ENCODE peak calls at places on chromosomes 6 and 20, in four cellular contexts. Z is CD8-positive, alpha-beta memory T cell; N is neural progenitor cell; U is right atrium auricular region. X is an unnamed sample.

GRCh38 chr6:30154709-30155521 is 6.1 kb downstream of the TRIM10 start:
- DNase-seq in Z (no peak), N (no peak), U (no peak), X (peak; percentile 70)

GRCh38 chr6:148835920-148836441 is 89.2 kb downstream of the UST start:
- DNase-seq in Z (no peak), N (no peak), U (no peak), X (no peak)

GRCh38 chr20:40688129-40689099 is 622 bp downstream of the MAFB start:
- DNase-seq in Z (no peak), N (peak; percentile 36), U (no peak), X (no peak)

GRCh38 chr6:165774903-165775608 is 112.0 kb upstream of the PDE10A start:
- DNase-seq in Z (no peak), N (no peak), U (no peak), X (peak; percentile 90)

GRCh38 chr6:167738386-167738785 is 88.3 kb upstream of the AFDN start:
- DNase-seq in Z (no peak), N (no peak), U (no peak), X (no peak)

GRCh38 chr20:62768234-62768814 is 27.9 kb upstream of the MRGBP start:
- DNase-seq in Z (no peak), N (peak; percentile 60), U (no peak), X (no peak)

GRCh38 chr20:1184638-1185315 is at the start of gene TMEM74B:
- DNase-seq in Z (no peak), N (peak; percentile 50), U (no peak), X (no peak)

GRCh38 chr20:61765081-61765870 is 300.4 kb downstream of the TAF4 start:
- DNase-seq in Z (no peak), N (no peak), U (no peak), X (no peak)

GRCh38 chr20:31595654-31596411 is 9.3 kb upstream of the ID1 start:
- DNase-seq in Z (no peak), N (peak; percentile 37), U (peak; percentile 97), X (no peak)

GRCh38 chr20:44399446-44399845 is 43.9 kb downstream of the HNF4A start:
- DNase-seq in Z (no peak), N (no peak), U (no peak), X (no peak)

GRCh38 chr6:42423244-42423643 is 28.5 kb downstream of the TRERF1 start:
- DNase-seq in Z (peak; percentile 29), N (no peak), U (no peak), X (no peak)

GRCh38 chr20:41135187-41135887 is 2.0 kb upstream of the PLCG1 start:
- DNase-seq in Z (peak; percentile 66), N (peak; percentile 74), U (no peak), X (no peak)

GRCh38 chr20:45036044-45036755 is 64.7 kb downstream of the KCNS1 start:
- DNase-seq in Z (no peak), N (no peak), U (no peak), X (no peak)

GRCh38 chr20:4661191-4661590 is 60.5 kb upstream of the PRND start:
- DNase-seq in Z (peak; percentile 30), N (no peak), U (no peak), X (no peak)

GRCh38 chr6:156189195-156189594 is 588.0 kb upstream of the ARID1B start:
- DNase-seq in Z (no peak), N (no peak), U (no peak), X (no peak)

GRCh38 chr20:8853805-8854338 is 215.0 kb upstream of the PLCB4 start:
- DNase-seq in Z (no peak), N (peak; percentile 81), U (no peak), X (no peak)

GRCh38 chr6:72952808-72953630 is 272.3 kb downstream of the KHDC1L start:
- DNase-seq in Z (no peak), N (no peak), U (no peak), X (no peak)

GRCh38 chr20:61896058-61896961 is 169.4 kb downstream of the TAF4 start:
- DNase-seq in Z (no peak), N (peak; percentile 83), U (no peak), X (no peak)

GRCh38 chr6:121592261-121592935 is 157.0 kb downstream of the GJA1 start:
- DNase-seq in Z (no peak), N (no peak), U (no peak), X (no peak)

GRCh38 chr6:68468244-68468884 is 166.7 kb upstream of the ADGRB3 start:
- DNase-seq in Z (no peak), N (no peak), U (no peak), X (no peak)

GRCh38 chr6:95599691-95600090 is 22.4 kb downstream of the MANEA start:
- DNase-seq in Z (no peak), N (no peak), U (no peak), X (no peak)

GRCh38 chr20:689947-690346 is 14.3 kb upstream of the SCRT2 start:
- DNase-seq in Z (no peak), N (no peak), U (no peak), X (no peak)

GRCh38 chr6:118808794-118809668 is 84.9 kb upstream of the ASF1A start:
- DNase-seq in Z (peak; percentile 26), N (no peak), U (no peak), X (no peak)

GRCh38 chr6:7154341-7155139 is 46.8 kb downstream of the RREB1 start:
- DNase-seq in Z (peak; percentile 45), N (no peak), U (no peak), X (no peak)

GRCh38 chr6:35492664-35493284 is 4.1 kb downstream of the TEAD3 start:
- DNase-seq in Z (no peak), N (no peak), U (no peak), X (no peak)

GRCh38 chr6:20473518-20473917 is 60.7 kb upstream of the CDKAL1 start:
- DNase-seq in Z (no peak), N (no peak), U (no peak), X (no peak)

GRCh38 chr20:33948480-33948879 is 45.2 kb upstream of the RALY start:
- DNase-seq in Z (no peak), N (no peak), U (no peak), X (no peak)

GRCh38 chr20:556984-557383 is 13.4 kb upstream of the CSNK2A1 start:
- DNase-seq in Z (no peak), N (no peak), U (no peak), X (no peak)

GRCh38 chr20:13525225-13525940 is 113.3 kb downstream of the TASP1 start:
- DNase-seq in Z (no peak), N (peak; percentile 7), U (no peak), X (no peak)

GRCh38 chr6:127514396-127515227 is 4.5 kb downstream of the MTCL3 start:
- DNase-seq in Z (peak; percentile 32), N (peak; percentile 83), U (no peak), X (no peak)

DNA sequence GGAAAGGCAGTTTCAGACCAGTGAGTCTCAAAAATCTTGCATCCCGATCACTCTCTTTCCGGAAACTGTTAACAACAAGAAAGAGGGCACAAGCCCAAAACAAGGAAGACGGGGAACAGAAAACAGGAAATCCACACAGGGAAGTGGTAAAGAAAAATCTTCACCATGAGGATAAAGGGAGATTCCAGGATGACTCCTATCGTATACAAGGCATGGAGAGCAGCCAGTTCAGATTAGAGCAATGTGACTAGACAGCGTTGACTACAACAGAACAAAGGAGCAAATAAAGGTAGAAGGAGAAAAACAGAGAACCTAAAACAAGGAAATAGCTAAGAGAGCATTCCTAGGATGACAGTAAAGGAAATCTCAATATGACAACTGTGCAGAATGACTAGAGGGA is 26.5 kb downstream of the VNN1 start:
- DNase-seq in Z (no peak), N (no peak), U (no peak), X (no peak)
- H3K4me3 ChIP-seq in Z (no peak overlapping the region), N (no peak overlapping the region), U (no peak overlapping the region), X (no peak overlapping the region)

GRCh38 chr6:57072108-57072507 is 17.9 kb upstream of the ZNF451 start:
- DNase-seq in Z (no peak), N (no peak), U (no peak), X (no peak)
- H3K4me1 ChIP-seq in Z (no peaks in the 10 kb centered on the region), N (peaks cover 27% of the 10 kb centered on the region), U (no peaks in the 10 kb centered on the region), X (no peaks in the 10 kb centered on the region)

GRCh38 chr6:45105170-45105820 is 222.8 kb upstream of the RUNX2 start:
- DNase-seq in Z (no peak), N (no peak), U (no peak), X (no peak)

GRCh38 chr6:45109551-45109950 is 218.6 kb upstream of the RUNX2 start:
- DNase-seq in Z (no peak), N (no peak), U (no peak), X (no peak)

GRCh38 chr6:45104429-45104828 is 223.7 kb upstream of the RUNX2 start:
- DNase-seq in Z (no peak), N (no peak), U (no peak), X (no peak)
- H3K4me3 ChIP-seq in Z (no peak overlapping the region), N (no peak overlapping the region), U (no peak overlapping the region), X (no peak overlapping the region)

GRCh38 chr6:3353504-3353903 is 94.8 kb downstream of the PSMG4 start:
- DNase-seq in Z (no peak), N (no peak), U (no peak), X (no peak)
- H3K4me1 ChIP-seq in Z (peaks cover 35% of the 10 kb centered on the region), N (peaks cover 68% of the 10 kb centered on the region), U (no peaks in the 10 kb centered on the region), X (peaks cover 27% of the 10 kb centered on the region)

GRCh38 chr6:169319561-169319960 is 65.9 kb upstream of the THBS2 start:
- DNase-seq in Z (no peak), N (no peak), U (no peak), X (peak; percentile 72)

GRCh38 chr6:169323221-169323620 is 69.6 kb upstream of the THBS2 start:
- DNase-seq in Z (no peak), N (no peak), U (no peak), X (peak; percentile 88)

GRCh38 chr6:169321546-169321945 is 67.9 kb upstream of the THBS2 start:
- DNase-seq in Z (no peak), N (no peak), U (no peak), X (peak; percentile 45)

GRCh38 chr6:169317441-169318202 is 64.0 kb upstream of the THBS2 start:
- DNase-seq in Z (no peak), N (no peak), U (no peak), X (peak; percentile 84)

GRCh38 chr6:169320013-169320412 is 66.4 kb upstream of the THBS2 start:
- DNase-seq in Z (no peak), N (no peak), U (no peak), X (peak; percentile 53)
- H3K4me3 ChIP-seq in Z (no peak overlapping the region), N (no peak overlapping the region), U (no peak overlapping the region), X (no peak overlapping the region)

DNA sequence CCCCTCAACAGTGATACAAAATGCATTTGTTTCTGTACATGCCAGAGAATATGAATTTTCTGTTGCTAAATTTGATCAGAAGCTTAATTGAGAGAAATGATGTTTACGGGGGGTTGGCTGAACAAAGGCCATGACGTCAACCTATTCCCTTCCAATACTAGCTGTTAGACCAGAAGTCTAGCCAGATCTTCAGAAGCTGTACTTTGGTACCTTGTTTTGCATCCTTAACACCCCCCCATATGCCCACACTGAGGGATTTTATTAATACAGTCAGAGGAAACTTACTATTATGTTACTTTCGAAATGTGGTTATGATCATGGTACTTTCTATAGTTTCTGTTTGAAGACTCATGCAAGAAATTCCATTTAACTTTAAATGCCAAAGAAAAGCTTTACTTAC is 3.1 kb downstream of the NCOA7 start:
- DNase-seq in Z (no peak), N (no peak), U (no peak), X (no peak)
- H3K4me1 ChIP-seq in Z (peaks cover 34% of the 10 kb centered on the region), N (peaks cover 10% of the 10 kb centered on the region), U (no peaks in the 10 kb centered on the region), X (peaks cover 48% of the 10 kb centered on the region)